ENCODE peak calls at places on chromosomes 5 and 9, in five cellular contexts. Z is CD8-positive, alpha-beta memory T cell; G is PC-3; B is transverse colon; D is kidney. O is an unnamed sample. For H3K4me1, the result is how much of the 10 kb centered on the place peaks cover.

GRCh38 chr9:105281926-105282325 is 37.5 kb downstream of the SLC44A1 start:
- DNase-seq in B (no peak), G (peak), D (no peak), Z (no peak), O (no peak)

GRCh38 chr9:88387733-88388202 is 476 bp upstream of the SPIN1 start:
- DNase-seq in B (peak), Z (no peak), D (peak), G (peak), O (peak)

GRCh38 chr5:1909346-1909985 is 26.7 kb upstream of the IRX4 start:
- DNase-seq in D (no peak), Z (no peak), G (no peak), B (peak), O (no peak)

GRCh38 chr9:106983346-106983745 is 120.4 kb downstream of the ZNF462 start:
- DNase-seq in G (no peak), B (no peak), D (no peak), Z (no peak), O (no peak)

GRCh38 chr9:19116391-19116790 is 10.9 kb downstream of the PLIN2 start:
- DNase-seq in D (no peak), B (no peak), Z (no peak), G (peak), O (no peak)

GRCh38 chr9:96136992-96137665 is 164.8 kb downstream of the HSD17B3 start:
- DNase-seq in G (no peak), D (peak), B (peak), Z (no peak), O (peak)

GRCh38 chr5:39420482-39421145 is 4.2 kb downstream of the DAB2 start:
- DNase-seq in G (peak), Z (no peak), D (peak), B (peak), O (no peak)

GRCh38 chr5:96885518-96886338 is 9.4 kb downstream of the ERAP2 start:
- DNase-seq in G (no peak), D (no peak), Z (no peak), B (no peak), O (no peak)

GRCh38 chr9:133144887-133145466 is 18.7 kb downstream of the GBGT1 start:
- DNase-seq in G (no peak), B (peak), Z (no peak), D (no peak), O (no peak)

GRCh38 chr5:38601843-38602424 is 45.5 kb upstream of the LIFR start:
- DNase-seq in Z (no peak), B (no peak), D (no peak), G (peak), O (no peak)

GRCh38 chr9:34744295-34745221 is 34.6 kb upstream of the CCL21 start:
- DNase-seq in D (peak), G (peak), B (no peak), Z (no peak), O (peak)

GRCh38 chr5:107467137-107467932 is 203.4 kb downstream of the EFNA5 start:
- DNase-seq in G (no peak), D (no peak), Z (no peak), B (peak), O (peak)

GRCh38 chr5:124583469-124584350 is 162.7 kb downstream of the ZNF608 start:
- DNase-seq in G (peak), B (peak), Z (no peak), D (no peak), O (no peak)

GRCh38 chr5:74651710-74652109 is 11.2 kb upstream of the ENC1 start:
- DNase-seq in Z (no peak), D (no peak), G (no peak), B (no peak), O (no peak)

GRCh38 chr5:129082225-129083136 is 12.1 kb upstream of the ISOC1 start:
- DNase-seq in D (no peak), B (no peak), Z (no peak), G (no peak), O (no peak)

GRCh38 chr5:170468633-170469032 is 35.2 kb upstream of the KCNIP1 start:
- DNase-seq in D (no peak), B (no peak), G (no peak), Z (no peak), O (no peak)

GRCh38 chr5:125928663-125929062 is 494.5 kb upstream of the GRAMD2B start:
- DNase-seq in G (peak), Z (no peak), B (no peak), D (no peak), O (no peak)

GRCh38 chr5:176740131-176740701 is 70.1 kb upstream of the UNC5A start:
- DNase-seq in Z (no peak), D (no peak), G (no peak), B (no peak), O (no peak)

GRCh38 chr9:69758001-69758730 is 1.6 kb downstream of the PTAR1 start:
- DNase-seq in G (no peak), B (no peak), Z (no peak), D (no peak), O (no peak)

GRCh38 chr9:109320734-109321448 is at the start of gene EPB41L4B:
- DNase-seq in B (peak), Z (peak), G (peak), D (peak), O (peak)

GRCh38 chr5:139388198-139388821 is 1.4 kb downstream of the MZB1 start:
- DNase-seq in G (no peak), Z (no peak), B (peak), D (peak), O (peak)

GRCh38 chr5:56838409-56839039 is 23.2 kb downstream of the MAP3K1 start:
- DNase-seq in Z (no peak), D (no peak), B (no peak), G (peak), O (no peak)

GRCh38 chr5:57174850-57175525 is 1.1 kb downstream of the GPBP1 start:
- DNase-seq in Z (no peak), D (no peak), B (no peak), G (no peak), O (no peak)

GRCh38 chr9:128917151-128917849 is 3.5 kb upstream of the PHYHD1 start:
- DNase-seq in D (peak), G (peak), B (peak), Z (no peak), O (peak)

GRCh38 chr5:42887094-42887493 is 75.4 kb upstream of the SELENOP start:
- DNase-seq in Z (no peak), D (no peak), B (peak), G (peak), O (peak)
- H3K4me1 ChIP-seq in Z (under half), D (under half), B (under half), G (under half), O (under half)

GRCh38 chr9:117164512-117164911 is 250.3 kb downstream of the ASTN2 start:
- DNase-seq in G (no peak), B (no peak), D (no peak), Z (no peak), O (no peak)
- H3K4me1 ChIP-seq in G (under half), B (under half), D (under half), Z (under half), O (under half)

GRCh38 chr5:150510460-150511263 is 2.7 kb downstream of the NDST1 start:
- DNase-seq in Z (no peak), B (peak), D (no peak), G (no peak), O (peak)

GRCh38 chr5:150509992-150510391 is 2.1 kb downstream of the NDST1 start:
- DNase-seq in G (no peak), Z (no peak), B (no peak), D (no peak), O (no peak)

GRCh38 chr5:150507283-150508020 is 479 bp upstream of the NDST1 start:
- DNase-seq in Z (no peak), D (no peak), B (peak), G (no peak), O (peak)

GRCh38 chr5:150508021-150508640 is at the start of gene NDST1:
- DNase-seq in D (no peak), B (no peak), Z (no peak), G (no peak), O (no peak)

DNA sequence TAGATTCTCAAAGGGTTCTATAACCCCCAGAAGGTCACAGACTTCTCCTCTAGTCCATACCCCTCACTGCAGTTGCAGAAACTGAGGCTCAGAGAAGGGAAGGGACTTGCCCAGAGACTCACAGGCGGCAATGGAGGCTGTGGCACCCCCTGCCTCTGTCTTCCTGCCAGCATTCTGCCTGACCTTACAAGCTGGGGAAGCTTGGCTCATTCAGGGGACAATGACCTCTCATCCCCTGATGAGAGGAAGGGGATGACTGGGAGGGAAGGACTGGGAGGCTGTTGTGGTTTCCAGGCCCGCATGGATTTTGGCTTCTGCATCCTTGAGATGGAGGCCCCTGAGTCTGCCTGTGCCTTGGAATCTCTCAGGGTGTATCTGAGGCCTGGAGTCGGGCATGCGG is 897 bp downstream of the NDST1 start:
- DNase-seq in D (no peak), Z (no peak), G (no peak), B (no peak), O (no peak)
- H3K4me1 ChIP-seq in D (half or more), Z (under half), G (under half), B (half or more), O (half or more)

DNA sequence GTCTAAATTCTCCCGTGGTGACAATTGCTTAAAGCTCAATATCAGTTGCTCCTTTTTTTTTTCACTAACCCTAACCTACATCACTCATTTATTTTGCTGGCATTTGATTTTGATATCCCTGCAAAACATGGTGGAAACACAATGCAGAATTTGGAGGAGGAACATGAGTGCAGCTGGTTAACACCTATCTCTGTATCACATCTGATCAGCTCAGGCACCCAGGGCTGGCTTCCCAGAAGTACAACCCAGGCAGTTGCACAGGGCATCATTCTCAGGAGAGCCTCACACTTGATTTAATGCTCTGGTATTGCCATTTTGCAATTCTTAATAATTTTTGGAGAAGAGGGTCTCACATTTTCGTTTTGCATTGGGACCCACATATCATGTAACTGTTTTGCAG is 19.1 kb upstream of the ADAM19 start:
- DNase-seq in G (no peak), Z (no peak), B (no peak), D (no peak), O (no peak)
- H3K4me1 ChIP-seq in G (under half), Z (under half), B (under half), D (under half), O (under half)

GRCh38 chr9:111903996-111904395 is 7.4 kb downstream of the UGCG start:
- DNase-seq in Z (no peak), B (no peak), D (no peak), G (no peak), O (no peak)
- H3K4me1 ChIP-seq in Z (half or more), B (half or more), D (under half), G (under half), O (under half)

GRCh38 chr5:169298193-169298592 is 2.7 kb downstream of the SLIT3 start:
- DNase-seq in Z (no peak), B (no peak), D (no peak), G (no peak), O (no peak)

GRCh38 chr5:169294621-169295020 is 6.3 kb downstream of the SLIT3 start:
- DNase-seq in B (no peak), D (no peak), G (no peak), Z (no peak), O (no peak)

GRCh38 chr5:169295241-169295747 is 5.6 kb downstream of the SLIT3 start:
- DNase-seq in G (no peak), D (no peak), B (no peak), Z (no peak), O (no peak)

GRCh38 chr5:169299146-169299545 is 1.8 kb downstream of the SLIT3 start:
- DNase-seq in G (no peak), D (no peak), B (no peak), Z (no peak), O (no peak)

GRCh38 chr5:169296456-169297220 is 4.3 kb downstream of the SLIT3 start:
- DNase-seq in G (no peak), B (peak), D (peak), Z (no peak), O (no peak)
- H3K4me1 ChIP-seq in G (under half), B (under half), D (under half), Z (under half), O (under half)